ENCODE peak calls at places on chromosomes 2 and 18, in seven cellular contexts. A is BJ, H is AG10803, O is upper lobe of right lung, V is foreskin fibroblast, E is GM23248, Q is IMR-90. F is an unnamed sample.

GRCh38 chr2:12493031-12493513 is 223.7 kb upstream of the TRIB2 start:
- DNase-seq in O (no peak), Q (peak), H (peak), V (peak), A (no peak), E (peak), F (no peak)

GRCh38 chr2:14451312-14451711 is 181.2 kb upstream of the LRATD1 start:
- DNase-seq in A (no peak), O (no peak), V (no peak), Q (no peak), E (peak), H (peak), F (no peak)

GRCh38 chr2:128286011-128286721 is 32.5 kb downstream of the HS6ST1 start:
- DNase-seq in V (no peak), H (no peak), E (no peak), A (no peak), Q (no peak), O (no peak), F (no peak)

GRCh38 chr18:44586782-44587524 is 93.7 kb upstream of the SETBP1 start:
- DNase-seq in H (no peak), A (no peak), O (no peak), Q (no peak), V (no peak), E (no peak), F (no peak)

GRCh38 chr18:2880473-2880872 is 33.7 kb downstream of the EMILIN2 start:
- DNase-seq in V (no peak), H (no peak), E (peak), A (no peak), O (no peak), Q (no peak), F (no peak)

GRCh38 chr2:70855679-70856078 is 20.1 kb upstream of the CD207 start:
- DNase-seq in O (no peak), Q (peak), E (no peak), A (no peak), V (peak), H (peak), F (no peak)

GRCh38 chr18:75854808-75855207 is 427.3 kb upstream of the SMIM21 start:
- DNase-seq in O (no peak), A (no peak), Q (no peak), H (no peak), V (no peak), E (no peak), F (no peak)

GRCh38 chr2:235793163-235793752 is 299.4 kb downstream of the AGAP1 start:
- DNase-seq in A (no peak), V (no peak), H (peak), E (peak), O (no peak), Q (peak), F (no peak)

GRCh38 chr2:232988444-232988843 is 24.6 kb downstream of the NGEF start:
- DNase-seq in E (peak), Q (peak), A (peak), V (peak), H (peak), O (peak), F (peak)

GRCh38 chr18:62201870-62202269 is 14.8 kb downstream of the RELCH start:
- DNase-seq in V (no peak), H (no peak), E (no peak), Q (no peak), A (no peak), O (no peak), F (no peak)

GRCh38 chr2:43484323-43484930 is 111.4 kb downstream of the THADA start:
- DNase-seq in E (peak), H (peak), O (no peak), A (peak), Q (peak), V (peak), F (peak)

GRCh38 chr2:165815742-165816141 is 21.7 kb upstream of the GALNT3 start:
- DNase-seq in A (no peak), H (no peak), O (no peak), E (no peak), Q (no peak), V (no peak), F (no peak)

GRCh38 chr2:7165736-7166135 is 248.5 kb downstream of the RNF144A start:
- DNase-seq in A (no peak), E (peak), V (no peak), O (no peak), H (no peak), Q (no peak), F (no peak)

GRCh38 chr2:119419803-119420508 is 11.7 kb upstream of the TMEM37 start:
- DNase-seq in O (no peak), E (no peak), V (no peak), H (no peak), A (no peak), Q (no peak), F (no peak)

GRCh38 chr2:161708350-161708974 is 84.2 kb downstream of the SLC4A10 start:
- DNase-seq in Q (no peak), E (no peak), A (no peak), H (no peak), V (no peak), O (no peak), F (no peak)

GRCh38 chr2:220847006-220847405 is 725.1 kb downstream of the EPHA4 start:
- DNase-seq in V (no peak), Q (peak), H (peak), E (peak), A (no peak), O (no peak), F (peak)

GRCh38 chr2:236682651-236683422 is 113.2 kb downstream of the ACKR3 start:
- DNase-seq in H (no peak), A (no peak), V (no peak), O (no peak), E (peak), Q (no peak), F (no peak)

GRCh38 chr2:229475753-229476152 is 204.7 kb upstream of the PID1 start:
- DNase-seq in A (no peak), V (peak), Q (no peak), E (no peak), H (no peak), O (no peak), F (no peak)

GRCh38 chr2:75027886-75028285 is 69.4 kb downstream of the POLE4 start:
- DNase-seq in V (no peak), H (no peak), Q (no peak), O (no peak), A (no peak), E (no peak), F (no peak)

GRCh38 chr18:44824884-44825283 is 144.2 kb downstream of the SETBP1 start:
- DNase-seq in Q (no peak), H (no peak), O (no peak), E (no peak), V (no peak), A (no peak), F (no peak)

GRCh38 chr18:67596003-67596402 is 79.5 kb upstream of the DSEL start:
- DNase-seq in O (no peak), A (no peak), H (no peak), E (no peak), Q (no peak), V (no peak), F (no peak)

GRCh38 chr18:67600181-67600631 is 83.7 kb upstream of the DSEL start:
- DNase-seq in O (no peak), Q (peak), A (peak), V (peak), H (peak), E (peak), F (peak)

GRCh38 chr18:67599277-67599676 is 82.8 kb upstream of the DSEL start:
- DNase-seq in Q (peak), O (no peak), V (peak), H (peak), A (no peak), E (peak), F (peak)

GRCh38 chr18:67597759-67598158 is 81.2 kb upstream of the DSEL start:
- DNase-seq in Q (no peak), O (no peak), A (no peak), H (no peak), E (no peak), V (no peak), F (no peak)

GRCh38 chr18:67600781-67601180 is 84.3 kb upstream of the DSEL start:
- DNase-seq in V (no peak), H (no peak), E (peak), Q (peak), A (no peak), O (no peak), F (no peak)
- H3K4me3 ChIP-seq in V (no peak), H (no peak), E (peak), Q (no peak), A (no peak), O (no peak), F (no peak)

DNA sequence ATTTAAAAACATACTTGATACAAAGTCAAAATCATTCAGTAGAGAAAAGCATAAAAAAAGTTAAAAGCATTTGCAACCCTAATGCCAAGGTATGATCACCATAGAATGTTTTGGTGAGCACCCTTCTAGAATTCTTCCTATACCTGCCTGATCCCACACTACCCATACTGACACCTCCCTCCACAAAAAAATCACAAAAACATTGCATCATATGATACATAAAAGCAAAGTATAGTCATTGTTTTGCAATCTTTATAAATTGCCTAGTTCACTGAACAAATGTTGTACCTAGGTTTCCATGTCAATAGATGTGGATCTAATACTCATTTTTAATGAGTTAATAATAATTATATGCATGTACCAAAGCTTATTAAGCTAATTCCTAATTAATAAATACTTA is 54.1 kb downstream of the SLC9A4 start:
- DNase-seq in Q (no peak), A (no peak), E (no peak), O (no peak), H (no peak), V (no peak), F (no peak)
- H3K4me3 ChIP-seq in Q (no peak), A (no peak), E (no peak), O (no peak), H (no peak), V (no peak), F (no peak)

GRCh38 chr2:67824196-67824595 is 238.6 kb downstream of the C1D start:
- DNase-seq in E (peak), O (no peak), A (no peak), H (peak), V (peak), Q (peak), F (peak)
- H3K4me3 ChIP-seq in E (no peak), O (no peak), A (no peak), H (no peak), V (no peak), Q (no peak), F (no peak)

DNA sequence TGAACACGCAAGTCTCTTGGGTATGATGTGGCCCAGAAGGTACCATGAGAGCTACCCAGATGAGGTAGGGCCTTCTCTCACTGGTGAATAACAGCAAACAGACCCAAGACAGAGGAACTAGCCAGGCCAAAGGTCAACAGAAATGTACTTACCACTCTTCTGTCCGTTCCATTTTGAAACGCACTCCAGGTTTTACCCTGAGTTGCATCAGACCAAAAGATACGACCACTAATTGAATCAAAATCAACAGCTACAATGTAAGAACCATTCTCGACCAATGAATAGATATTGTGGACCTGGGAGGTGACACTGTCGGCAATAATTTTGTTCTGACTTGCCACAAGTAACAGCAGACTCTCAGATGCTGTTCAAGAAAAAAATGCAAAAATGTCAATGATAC is 124.4 kb downstream of the LRP2 start:
- DNase-seq in H (no peak), A (no peak), O (no peak), Q (no peak), V (no peak), E (no peak), F (no peak)
- H3K4me3 ChIP-seq in H (no peak), A (no peak), O (no peak), Q (no peak), V (no peak), E (no peak), F (no peak)

GRCh38 chr2:238251986-238252385 is 12.1 kb upstream of the HES6 start:
- DNase-seq in H (no peak), Q (no peak), A (no peak), E (no peak), V (no peak), O (no peak), F (no peak)
- H3K4me3 ChIP-seq in H (no peak), Q (no peak), A (no peak), E (no peak), V (no peak), O (no peak), F (no peak)

GRCh38 chr2:154699560-154699901 is 1.0 kb downstream of the KCNJ3 start:
- DNase-seq in E (no peak), O (no peak), A (no peak), H (no peak), V (no peak), Q (no peak), F (no peak)
- H3K4me3 ChIP-seq in E (no peak), O (no peak), A (peak), H (no peak), V (peak), Q (no peak), F (no peak)

DNA sequence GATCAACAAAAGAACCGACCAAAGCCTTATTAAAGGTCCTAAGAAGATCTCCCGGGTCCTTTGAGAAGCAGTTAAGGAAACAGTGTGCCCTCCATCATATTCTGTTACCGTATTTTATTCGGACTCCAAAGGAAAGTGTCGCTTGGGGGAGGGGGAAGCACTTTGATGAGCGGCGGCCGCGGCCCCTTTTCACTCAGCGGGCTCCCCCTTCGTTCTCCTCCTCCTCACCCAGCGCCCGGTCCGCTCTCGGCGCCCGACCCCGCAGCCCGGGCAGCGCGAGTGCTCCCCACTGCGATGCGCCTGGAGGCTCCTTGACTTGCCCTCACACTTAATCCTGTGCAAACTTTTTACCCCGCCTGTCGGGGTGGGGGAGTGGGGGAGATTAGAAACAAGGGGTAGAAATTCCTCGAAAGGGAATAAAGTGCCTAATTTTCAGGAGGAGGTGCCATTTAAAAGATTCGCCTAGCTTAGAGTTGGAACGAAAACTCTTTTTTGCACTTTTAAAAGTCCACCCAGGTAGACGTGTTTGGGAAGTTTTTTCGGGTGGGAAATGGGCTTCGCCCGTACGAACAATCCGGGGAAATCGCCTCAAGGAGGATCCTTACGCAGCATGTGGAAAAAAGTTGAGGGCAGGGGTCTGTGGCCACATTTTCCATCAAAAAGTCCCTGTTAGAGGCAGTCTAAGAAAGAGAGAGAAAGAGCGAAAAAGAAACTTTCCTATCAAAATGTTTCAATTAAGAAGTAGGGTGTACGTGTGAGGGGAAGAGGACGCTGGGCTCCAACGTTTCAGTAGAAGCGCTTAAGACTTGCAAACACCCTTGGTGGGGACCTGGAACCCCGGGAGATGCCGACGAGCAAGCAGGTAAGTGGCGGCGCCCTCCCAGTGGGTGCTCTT is 1.1 kb upstream of the OTX1 start:
- DNase-seq in A (no peak), O (no peak), Q (peak), H (no peak), V (no peak), E (peak), F (no peak)
- H3K4me3 ChIP-seq in A (peak), O (peak), Q (peak), H (peak), V (peak), E (peak), F (peak)

GRCh38 chr2:18387479-18388206 is 172.8 kb downstream of the RDH14 start:
- DNase-seq in H (peak), A (no peak), E (peak), V (peak), O (peak), Q (peak), F (no peak)
- H3K4me3 ChIP-seq in H (no peak), A (no peak), E (no peak), V (no peak), O (no peak), Q (no peak), F (no peak)

F was measured in skeletal muscle cell.